ENCODE peak calls at places on chromosomes 12 and 14, in eight cellular contexts. R is heart right ventricle, V is left ventricle myocardium inferior, Y is pancreas, O is aorta, A is gastrocnemius medialis, T is A549, M is AG04450. H is an unnamed sample.
A peak's percentile ranks its signal among the peaks of the same experiment; 100 is the strongest.

GRCh38 chr12:23817345-23817744 is 132.1 kb downstream of the SOX5 start:
- DNase-seq in R (no peak), V (no peak), Y (no peak), O (no peak), A (no peak), T (no peak), M (no peak), H (no peak)

GRCh38 chr12:119182701-119183493 is 4.2 kb downstream of the HSPB8 start:
- DNase-seq in R (peak; percentile 41), V (no peak), Y (no peak), O (no peak), A (peak; percentile 40), T (no peak), M (no peak), H (no peak)

GRCh38 chr14:33850826-33851225 is 100.0 kb downstream of the EGLN3 start:
- DNase-seq in R (no peak), V (no peak), Y (no peak), O (no peak), A (no peak), T (no peak), M (no peak), H (no peak)

GRCh38 chr14:64705406-64706118 is 1.3 kb downstream of the PLEKHG3 start:
- DNase-seq in R (no peak), V (no peak), Y (no peak), O (peak; percentile 79), A (no peak), T (no peak), M (no peak), H (peak; percentile 61)

GRCh38 chr14:105224845-105225585 is 23.3 kb upstream of the BTBD6 start:
- DNase-seq in R (no peak), V (no peak), Y (peak; percentile 41), O (no peak), A (no peak), T (no peak), M (no peak), H (no peak)

GRCh38 chr12:14443531-14443930 is 78.0 kb downstream of the ATF7IP start:
- DNase-seq in R (no peak), V (no peak), Y (no peak), O (no peak), A (no peak), T (no peak), M (no peak), H (no peak)

GRCh38 chr12:53726342-53726741 is 910 bp downstream of the CALCOCO1 start:
- DNase-seq in R (no peak), V (no peak), Y (no peak), O (no peak), A (no peak), T (no peak), M (no peak), H (no peak)

GRCh38 chr14:104319489-104320241 is 181.3 kb downstream of the KIF26A start:
- DNase-seq in R (no peak), V (no peak), Y (peak; percentile 45), O (no peak), A (no peak), T (no peak), M (no peak), H (no peak)

GRCh38 chr14:86570371-86570770 is 1040.4 kb downstream of the FLRT2 start:
- DNase-seq in R (no peak), V (no peak), Y (no peak), O (peak; percentile 19), A (no peak), T (no peak), M (no peak), H (no peak)

GRCh38 chr12:50221228-50222008 is 54.2 kb upstream of the CERS5 start:
- DNase-seq in R (no peak), V (no peak), Y (no peak), O (no peak), A (no peak), T (no peak), M (peak; percentile 86), H (peak; percentile 51)

GRCh38 chr12:131463165-131463564 is 247.7 kb upstream of the SFSWAP start:
- DNase-seq in R (no peak), V (no peak), Y (no peak), O (no peak), A (no peak), T (no peak), M (no peak), H (no peak)

GRCh38 chr14:83071888-83072501 is 1538.3 kb upstream of the SEL1L start:
- DNase-seq in R (no peak), V (no peak), Y (no peak), O (no peak), A (no peak), T (no peak), M (no peak), H (no peak)

GRCh38 chr14:37726708-37727107 is 131.3 kb downstream of the TTC6 start:
- DNase-seq in R (no peak), V (no peak), Y (no peak), O (no peak), A (no peak), T (no peak), M (no peak), H (no peak)

GRCh38 chr14:21081521-21082184 is 11.5 kb downstream of the ARHGEF40 start:
- DNase-seq in R (no peak), V (no peak), Y (peak; percentile 71), O (peak; percentile 70), A (no peak), T (no peak), M (no peak), H (no peak)

GRCh38 chr12:7060353-7060954 is at the start of gene C1S:
- DNase-seq in R (peak; percentile 80), V (peak; percentile 62), Y (no peak), O (peak; percentile 87), A (peak; percentile 79), T (peak; percentile 93), M (peak; percentile 97), H (peak; percentile 10)

DNA sequence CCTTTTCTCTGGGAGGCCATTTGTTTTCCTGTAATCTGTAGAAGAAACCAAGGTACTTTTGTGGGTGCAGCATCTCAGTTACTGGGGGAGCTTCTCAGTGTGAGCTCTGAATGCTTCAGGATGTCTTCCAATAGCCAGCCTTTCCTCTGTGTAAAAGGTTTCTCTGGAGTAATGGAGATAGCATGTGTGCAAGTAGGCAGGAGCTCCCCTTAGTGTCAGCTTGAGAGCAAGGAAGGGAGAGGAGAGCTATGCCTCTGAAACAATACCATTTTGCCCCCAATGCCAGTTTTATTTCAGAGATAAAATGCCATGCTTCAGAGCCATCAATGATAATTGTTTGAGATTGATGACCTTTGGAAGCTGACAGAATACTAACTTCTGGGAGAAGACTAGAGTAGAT is 125.5 kb downstream of the CRADD start:
- DNase-seq in R (no peak), V (no peak), Y (no peak), O (no peak), A (no peak), T (no peak), M (no peak), H (no peak)
- H3K4me3 ChIP-seq in R (no peak overlapping the region), V (no peak overlapping the region), Y (no peak overlapping the region), O (no peak overlapping the region), A (no peak overlapping the region), T (no peak overlapping the region), M (no peak overlapping the region), H (no peak overlapping the region)

DNA sequence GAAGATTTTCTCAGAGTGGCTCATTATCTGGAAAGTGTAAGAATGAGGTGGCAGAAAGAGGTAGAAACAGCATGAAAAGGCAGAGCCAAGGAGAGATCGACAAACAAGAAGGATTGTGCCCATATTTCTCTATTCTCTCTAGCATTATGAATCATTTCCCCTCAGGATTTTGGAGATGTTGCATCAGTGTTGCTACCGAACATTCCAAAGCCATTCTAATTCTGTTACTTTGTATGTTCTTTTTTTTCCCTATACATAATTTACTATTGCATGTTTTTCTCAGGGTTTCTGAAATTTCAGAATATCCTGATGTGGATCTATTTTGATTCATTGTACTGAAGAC is 61.4 kb downstream of the KICS2 start:
- DNase-seq in R (no peak), V (no peak), Y (no peak), O (no peak), A (no peak), T (no peak), M (peak; percentile 20), H (no peak)
- H3K4me3 ChIP-seq in R (no peak overlapping the region), V (no peak overlapping the region), Y (no peak overlapping the region), O (no peak overlapping the region), A (no peak overlapping the region), T (no peak overlapping the region), M (no peak overlapping the region), H (no peak overlapping the region)

DNA sequence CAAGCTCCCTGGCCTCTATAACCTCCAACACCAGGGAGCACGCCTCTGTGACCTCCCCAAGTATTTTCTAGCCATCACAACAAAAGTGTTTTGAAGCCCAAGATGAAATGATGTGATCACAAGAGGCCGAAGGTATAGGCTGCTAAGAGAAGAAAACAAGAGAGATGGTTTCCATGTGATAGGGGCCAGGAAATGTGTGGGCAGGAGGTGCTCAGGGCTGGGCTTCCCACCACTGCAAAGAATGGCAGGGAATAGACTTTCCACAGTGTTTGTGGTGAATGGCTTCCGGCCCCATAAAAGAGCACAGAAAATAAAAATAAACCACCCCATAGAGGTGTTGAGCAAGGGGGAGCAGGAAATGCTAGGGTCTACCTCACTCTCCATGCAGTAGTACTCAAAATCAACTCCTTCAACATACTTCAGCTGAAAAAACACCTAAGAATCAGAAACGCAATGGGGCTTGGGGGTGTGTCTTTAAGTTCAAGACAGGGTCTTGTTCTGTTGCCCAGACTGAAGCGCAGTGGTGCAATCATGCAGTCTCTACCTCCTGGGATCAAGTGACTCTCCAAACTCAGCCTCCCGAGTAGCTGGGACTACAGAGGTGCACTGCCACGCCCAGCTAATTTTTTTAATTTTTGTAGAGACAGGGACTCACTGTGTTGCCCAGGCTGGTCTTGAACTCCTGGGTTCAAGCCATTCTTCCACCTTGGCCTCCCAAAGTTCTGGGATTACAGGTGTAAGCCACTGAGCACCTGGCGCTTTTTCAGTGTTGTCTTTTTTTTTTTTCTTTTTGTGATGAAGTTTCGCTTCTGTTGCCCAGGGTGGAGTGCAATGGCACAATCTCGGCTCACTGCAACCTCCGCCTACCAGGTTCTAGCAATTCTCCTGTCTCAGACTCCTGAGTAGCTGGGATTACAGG is 27.1 kb downstream of the DAD1 start:
- DNase-seq in R (no peak), V (no peak), Y (no peak), O (no peak), A (no peak), T (no peak), M (no peak), H (no peak)
- H3K4me3 ChIP-seq in R (no peak overlapping the region), V (no peak overlapping the region), Y (no peak overlapping the region), O (no peak overlapping the region), A (no peak overlapping the region), T (no peak overlapping the region), M (no peak overlapping the region), H (no peak overlapping the region)

DNA sequence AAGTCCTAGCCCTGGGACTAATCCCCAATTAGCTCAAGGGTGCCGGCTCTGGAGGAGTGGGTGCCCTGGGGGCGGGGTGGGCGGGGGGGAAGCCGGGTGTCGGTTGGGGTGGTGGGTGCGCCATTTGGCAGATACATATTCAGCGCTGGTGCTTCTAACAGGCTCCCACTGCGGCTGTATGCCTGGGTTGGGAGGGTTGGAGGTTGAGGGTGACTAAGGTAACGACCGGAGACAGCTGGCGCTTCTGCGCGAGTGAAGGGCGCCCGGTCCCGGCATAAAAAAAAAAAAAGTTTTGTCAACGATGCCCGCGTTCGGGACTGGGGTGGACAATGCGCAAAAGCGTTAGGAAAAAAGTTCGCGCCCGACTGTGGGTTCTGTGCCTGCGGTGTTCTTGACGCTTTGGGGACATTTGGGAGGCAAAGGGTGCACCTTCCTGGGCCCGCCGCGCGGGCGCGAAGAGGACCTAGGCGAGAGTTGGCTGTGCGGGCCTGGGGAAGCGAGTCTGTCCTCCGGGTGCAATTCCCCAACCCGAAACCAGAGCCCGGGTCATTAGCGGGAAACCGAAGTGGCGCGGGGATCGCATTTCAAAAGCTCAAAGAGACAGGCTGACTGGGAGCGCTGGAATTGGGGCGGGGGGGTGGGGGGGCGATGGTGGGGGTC is 19.2 kb downstream of the TBX3 start:
- DNase-seq in R (no peak), V (no peak), Y (no peak), O (no peak), A (no peak), T (no peak), M (no peak), H (no peak)
- H3K4me3 ChIP-seq in R (no peak overlapping the region), V (peak overlapping the region; percentile 37), Y (no peak overlapping the region), O (no peak overlapping the region), A (no peak overlapping the region), T (no peak overlapping the region), M (no peak overlapping the region), H (no peak overlapping the region)

H was measured in SJCRH30.